ENCODE peak calls at places on chromosome 16, in eight cellular contexts. One of them, this sample, is unnamed.

GRCh38 chr16:58462997-58463891 is 36.7 kb upstream of the NDRG4 start:
- DNase-seq in stimulated activated CD4-positive, alpha-beta T cell treated with anti-CD3 and anti-CD28 coated beads, Interleukin-4, amount 100 ng/mL, for 4 hours: peak
- DNase-seq in OCI-LY7: no peak
- DNase-seq in NCI-H2081: no peak
- DNase-seq in left ventricle myocardium superior: peak
- DNase-seq in GM23338: peak
- DNase-seq in fibroblast of pulmonary artery: no peak
- DNase-seq in stimulated activated CD8-positive, alpha-beta memory T cell treated with anti-CD3 and anti-CD28 coated beads, Interleukin-7, amount 100 ng/mL, for 24 hours: no peak
- DNase-seq in this sample: no peak

GRCh38 chr16:2037631-2038358 is 9.8 kb downstream of the NTHL1 start:
- DNase-seq in fibroblast of pulmonary artery: no peak
- DNase-seq in stimulated activated CD4-positive, alpha-beta T cell treated with anti-CD3 and anti-CD28 coated beads, Interleukin-4, amount 100 ng/mL, for 4 hours: no peak
- DNase-seq in OCI-LY7: no peak
- DNase-seq in left ventricle myocardium superior: peak
- DNase-seq in NCI-H2081: no peak
- DNase-seq in stimulated activated CD8-positive, alpha-beta memory T cell treated with anti-CD3 and anti-CD28 coated beads, Interleukin-7, amount 100 ng/mL, for 24 hours: no peak
- DNase-seq in GM23338: no peak
- DNase-seq in this sample: no peak

GRCh38 chr16:63458842-63459241 is 1422.6 kb upstream of the CDH8 start:
- DNase-seq in OCI-LY7: no peak
- DNase-seq in left ventricle myocardium superior: no peak
- DNase-seq in fibroblast of pulmonary artery: no peak
- DNase-seq in NCI-H2081: no peak
- DNase-seq in GM23338: no peak
- DNase-seq in stimulated activated CD4-positive, alpha-beta T cell treated with anti-CD3 and anti-CD28 coated beads, Interleukin-4, amount 100 ng/mL, for 4 hours: no peak
- DNase-seq in stimulated activated CD8-positive, alpha-beta memory T cell treated with anti-CD3 and anti-CD28 coated beads, Interleukin-7, amount 100 ng/mL, for 24 hours: no peak
- DNase-seq in this sample: no peak

GRCh38 chr16:53937068-53937614 is 233.2 kb downstream of the FTO start:
- DNase-seq in left ventricle myocardium superior: no peak
- DNase-seq in fibroblast of pulmonary artery: no peak
- DNase-seq in NCI-H2081: no peak
- DNase-seq in GM23338: no peak
- DNase-seq in stimulated activated CD4-positive, alpha-beta T cell treated with anti-CD3 and anti-CD28 coated beads, Interleukin-4, amount 100 ng/mL, for 4 hours: no peak
- DNase-seq in OCI-LY7: no peak
- DNase-seq in stimulated activated CD8-positive, alpha-beta memory T cell treated with anti-CD3 and anti-CD28 coated beads, Interleukin-7, amount 100 ng/mL, for 24 hours: no peak
- DNase-seq in this sample: no peak

GRCh38 chr16:86531193-86531550 is 20.8 kb downstream of the FOXF1 start:
- DNase-seq in GM23338: no peak
- DNase-seq in stimulated activated CD4-positive, alpha-beta T cell treated with anti-CD3 and anti-CD28 coated beads, Interleukin-4, amount 100 ng/mL, for 4 hours: no peak
- DNase-seq in stimulated activated CD8-positive, alpha-beta memory T cell treated with anti-CD3 and anti-CD28 coated beads, Interleukin-7, amount 100 ng/mL, for 24 hours: no peak
- DNase-seq in OCI-LY7: no peak
- DNase-seq in fibroblast of pulmonary artery: peak
- DNase-seq in NCI-H2081: no peak
- DNase-seq in left ventricle myocardium superior: peak
- DNase-seq in this sample: no peak

GRCh38 chr16:89949756-89950155 is 1.2 kb downstream of the DEF8 start:
- DNase-seq in GM23338: no peak
- DNase-seq in left ventricle myocardium superior: no peak
- DNase-seq in OCI-LY7: peak
- DNase-seq in fibroblast of pulmonary artery: no peak
- DNase-seq in NCI-H2081: no peak
- DNase-seq in stimulated activated CD4-positive, alpha-beta T cell treated with anti-CD3 and anti-CD28 coated beads, Interleukin-4, amount 100 ng/mL, for 4 hours: no peak
- DNase-seq in stimulated activated CD8-positive, alpha-beta memory T cell treated with anti-CD3 and anti-CD28 coated beads, Interleukin-7, amount 100 ng/mL, for 24 hours: no peak
- DNase-seq in this sample: no peak

GRCh38 chr16:48492131-48492530 is 106.9 kb upstream of the SIAH1 start:
- DNase-seq in left ventricle myocardium superior: no peak
- DNase-seq in OCI-LY7: no peak
- DNase-seq in NCI-H2081: no peak
- DNase-seq in GM23338: no peak
- DNase-seq in stimulated activated CD4-positive, alpha-beta T cell treated with anti-CD3 and anti-CD28 coated beads, Interleukin-4, amount 100 ng/mL, for 4 hours: no peak
- DNase-seq in stimulated activated CD8-positive, alpha-beta memory T cell treated with anti-CD3 and anti-CD28 coated beads, Interleukin-7, amount 100 ng/mL, for 24 hours: no peak
- DNase-seq in fibroblast of pulmonary artery: peak
- DNase-seq in this sample: no peak

GRCh38 chr16:49350265-49351103 is 23.1 kb upstream of the C16orf78 start:
- DNase-seq in left ventricle myocardium superior: peak
- DNase-seq in GM23338: peak
- DNase-seq in stimulated activated CD4-positive, alpha-beta T cell treated with anti-CD3 and anti-CD28 coated beads, Interleukin-4, amount 100 ng/mL, for 4 hours: peak
- DNase-seq in fibroblast of pulmonary artery: peak
- DNase-seq in NCI-H2081: no peak
- DNase-seq in stimulated activated CD8-positive, alpha-beta memory T cell treated with anti-CD3 and anti-CD28 coated beads, Interleukin-7, amount 100 ng/mL, for 24 hours: peak
- DNase-seq in OCI-LY7: peak
- DNase-seq in this sample: peak

GRCh38 chr16:72932050-72932449 is 115.9 kb downstream of the ZFHX3 start:
- DNase-seq in NCI-H2081: no peak
- DNase-seq in GM23338: no peak
- DNase-seq in stimulated activated CD8-positive, alpha-beta memory T cell treated with anti-CD3 and anti-CD28 coated beads, Interleukin-7, amount 100 ng/mL, for 24 hours: no peak
- DNase-seq in OCI-LY7: no peak
- DNase-seq in stimulated activated CD4-positive, alpha-beta T cell treated with anti-CD3 and anti-CD28 coated beads, Interleukin-4, amount 100 ng/mL, for 4 hours: no peak
- DNase-seq in left ventricle myocardium superior: no peak
- DNase-seq in fibroblast of pulmonary artery: peak
- DNase-seq in this sample: no peak

GRCh38 chr16:85429776-85430522 is 183.2 kb upstream of the GSE1 start:
- DNase-seq in NCI-H2081: no peak
- DNase-seq in fibroblast of pulmonary artery: no peak
- DNase-seq in GM23338: no peak
- DNase-seq in left ventricle myocardium superior: peak
- DNase-seq in OCI-LY7: no peak
- DNase-seq in stimulated activated CD8-positive, alpha-beta memory T cell treated with anti-CD3 and anti-CD28 coated beads, Interleukin-7, amount 100 ng/mL, for 24 hours: no peak
- DNase-seq in stimulated activated CD4-positive, alpha-beta T cell treated with anti-CD3 and anti-CD28 coated beads, Interleukin-4, amount 100 ng/mL, for 4 hours: no peak
- DNase-seq in this sample: no peak

GRCh38 chr16:18039931-18040330 is 296.6 kb downstream of the NPIPA8 start:
- DNase-seq in OCI-LY7: no peak
- DNase-seq in NCI-H2081: no peak
- DNase-seq in fibroblast of pulmonary artery: no peak
- DNase-seq in left ventricle myocardium superior: no peak
- DNase-seq in stimulated activated CD4-positive, alpha-beta T cell treated with anti-CD3 and anti-CD28 coated beads, Interleukin-4, amount 100 ng/mL, for 4 hours: no peak
- DNase-seq in stimulated activated CD8-positive, alpha-beta memory T cell treated with anti-CD3 and anti-CD28 coated beads, Interleukin-7, amount 100 ng/mL, for 24 hours: no peak
- DNase-seq in GM23338: no peak
- DNase-seq in this sample: no peak

GRCh38 chr16:46918905-46919792 is 35.0 kb downstream of the GPT2 start:
- DNase-seq in NCI-H2081: no peak
- DNase-seq in stimulated activated CD4-positive, alpha-beta T cell treated with anti-CD3 and anti-CD28 coated beads, Interleukin-4, amount 100 ng/mL, for 4 hours: no peak
- DNase-seq in OCI-LY7: peak
- DNase-seq in stimulated activated CD8-positive, alpha-beta memory T cell treated with anti-CD3 and anti-CD28 coated beads, Interleukin-7, amount 100 ng/mL, for 24 hours: no peak
- DNase-seq in left ventricle myocardium superior: no peak
- DNase-seq in GM23338: no peak
- DNase-seq in fibroblast of pulmonary artery: no peak
- DNase-seq in this sample: no peak